ENCODE peak calls at places on chromosomes 6 and 20, in four cellular contexts. One of them, this sample, is unnamed.

GRCh38 chr20:24700166-24700860 is 230.9 kb downstream of the SYNDIG1 start:
- DNase-seq in NCI-H460: no peak
- DNase-seq in EH: no peak
- DNase-seq in GM04503: no peak
- DNase-seq in this sample: peak; percentile 4

GRCh38 chr6:158863646-158864045 is 44.5 kb upstream of the EZR start:
- DNase-seq in NCI-H460: no peak
- DNase-seq in EH: peak; percentile 78
- DNase-seq in GM04503: peak; percentile 42
- DNase-seq in this sample: no peak

GRCh38 chr20:25865715-25866656 is 169.3 kb upstream of the ZNF337 start:
- DNase-seq in NCI-H460: peak; percentile 69
- DNase-seq in GM04503: no peak
- DNase-seq in EH: peak; percentile 84
- DNase-seq in this sample: peak; percentile 81

GRCh38 chr6:38012573-38012972 is 193.0 kb downstream of the ZFAND3 start:
- DNase-seq in GM04503: no peak
- DNase-seq in EH: peak; percentile 62
- DNase-seq in NCI-H460: peak; percentile 17
- DNase-seq in this sample: peak; percentile 26

GRCh38 chr6:36129889-36130671 is at the start of gene MAPK13:
- DNase-seq in GM04503: no peak
- DNase-seq in NCI-H460: no peak
- DNase-seq in EH: peak; percentile 30
- DNase-seq in this sample: peak; percentile 51

GRCh38 chr20:37657924-37658800 is 35.7 kb upstream of the CTNNBL1 start:
- DNase-seq in NCI-H460: no peak
- DNase-seq in GM04503: no peak
- DNase-seq in EH: no peak
- DNase-seq in this sample: no peak

GRCh38 chr6:127341471-127342202 is 1.8 kb downstream of the ECHDC1 start:
- DNase-seq in GM04503: no peak
- DNase-seq in NCI-H460: no peak
- DNase-seq in EH: peak; percentile 9
- DNase-seq in this sample: no peak

GRCh38 chr20:56566621-56567020 is 33.6 kb downstream of the FAM209B start:
- DNase-seq in EH: peak; percentile 18
- DNase-seq in GM04503: no peak
- DNase-seq in NCI-H460: no peak
- DNase-seq in this sample: no peak

GRCh38 chr6:170296746-170297576 is 6.1 kb upstream of the DLL1 start:
- DNase-seq in GM04503: no peak
- DNase-seq in EH: no peak
- DNase-seq in NCI-H460: no peak
- DNase-seq in this sample: no peak

GRCh38 chr20:52060794-52061714 is 130.5 kb downstream of the ZFP64 start:
- DNase-seq in NCI-H460: peak; percentile 66
- DNase-seq in GM04503: peak; percentile 3
- DNase-seq in EH: peak; percentile 36
- DNase-seq in this sample: no peak

GRCh38 chr6:91376686-91377085 is 789.8 kb upstream of the MAP3K7 start:
- DNase-seq in NCI-H460: no peak
- DNase-seq in EH: no peak
- DNase-seq in GM04503: no peak
- DNase-seq in this sample: no peak

GRCh38 chr6:29602564-29603361 is 17.8 kb downstream of the OR2H2 start:
- DNase-seq in EH: peak; percentile 46
- DNase-seq in GM04503: no peak
- DNase-seq in NCI-H460: peak; percentile 14
- DNase-seq in this sample: no peak

GRCh38 chr6:21744321-21744720 is 150.8 kb downstream of the SOX4 start:
- DNase-seq in GM04503: no peak
- DNase-seq in NCI-H460: no peak
- DNase-seq in EH: no peak
- DNase-seq in this sample: no peak

GRCh38 chr6:165308926-165309731 is at the start of gene C6orf118:
- DNase-seq in EH: no peak
- DNase-seq in NCI-H460: no peak
- DNase-seq in GM04503: no peak
- DNase-seq in this sample: no peak

GRCh38 chr6:34202329-34203201 is 34.1 kb upstream of the HMGA1 start:
- DNase-seq in GM04503: no peak
- DNase-seq in EH: peak; percentile 46
- DNase-seq in NCI-H460: no peak
- DNase-seq in this sample: no peak

GRCh38 chr6:32153835-32154513 is at the start of gene PPT2:
- DNase-seq in GM04503: peak; percentile 41
- DNase-seq in NCI-H460: peak; percentile 70
- DNase-seq in EH: peak; percentile 93
- DNase-seq in this sample: peak; percentile 90